ENCODE peak calls at places on chromosome 16, in five cellular contexts. T is cardiac muscle cell, V is RWPE2, Y is ascending aorta, H is heart left ventricle. N is an unnamed sample. For H3K36me3, the result is how much of the 10 kb centered on the place peaks cover.

GRCh38 chr16:51474414-51475091 is 323.5 kb upstream of the SALL1 start:
- DNase-seq in T (no peak), V (no peak), H (no peak), Y (no peak), N (no peak)

GRCh38 chr16:74296120-74296464 is 522 bp upstream of the PSMD7 start:
- DNase-seq in Y (no peak), V (no peak), T (no peak), H (no peak), N (no peak)

GRCh38 chr16:50584033-50584722 is 36.0 kb downstream of the NKD1 start:
- DNase-seq in Y (no peak), T (no peak), V (no peak), H (no peak), N (no peak)

GRCh38 chr16:75789237-75789636 is 62.9 kb upstream of the CPHXL start:
- DNase-seq in T (peak), H (no peak), V (no peak), Y (no peak), N (no peak)

GRCh38 chr16:67269766-67270165 is 9.6 kb upstream of the PLEKHG4 start:
- DNase-seq in H (no peak), T (peak), V (peak), Y (no peak), N (peak)

GRCh38 chr16:77307764-77308561 is 108.8 kb downstream of the SYCE1L start:
- DNase-seq in Y (no peak), T (peak), H (no peak), V (no peak), N (no peak)

GRCh38 chr16:89489040-89489721 is 1.2 kb downstream of the ANKRD11 start:
- DNase-seq in H (peak), Y (peak), T (peak), V (peak), N (peak)

GRCh38 chr16:66899945-66900688 is 18.6 kb downstream of the CDH16 start:
- DNase-seq in V (no peak), H (peak), Y (peak), T (peak), N (peak)

GRCh38 chr16:87578531-87578930 is 23.8 kb upstream of the JPH3 start:
- DNase-seq in V (no peak), H (no peak), T (no peak), Y (no peak), N (no peak)

GRCh38 chr16:22007159-22007508 is 777 bp upstream of the MOSMO start:
- DNase-seq in T (no peak), Y (no peak), H (no peak), V (no peak), N (no peak)

GRCh38 chr16:75317101-75317522 is 65.7 kb upstream of the BCAR1 start:
- DNase-seq in Y (no peak), T (peak), V (no peak), H (peak), N (no peak)

GRCh38 chr16:50666658-50667496 is 14.2 kb downstream of the SNX20 start:
- DNase-seq in T (no peak), Y (no peak), H (no peak), V (no peak), N (no peak)

GRCh38 chr16:46746821-46747776 is 1.0 kb downstream of the MYLK3 start:
- DNase-seq in V (no peak), Y (no peak), T (no peak), H (peak), N (no peak)

GRCh38 chr16:77842468-77842867 is 54.1 kb downstream of the VAT1L start:
- DNase-seq in Y (peak), H (no peak), V (no peak), T (no peak), N (no peak)

GRCh38 chr16:66408181-66409048 is 18.7 kb upstream of the BEAN1 start:
- DNase-seq in T (peak), Y (peak), H (peak), V (no peak), N (no peak)

GRCh38 chr16:80526418-80527061 is 14.3 kb upstream of the DYNLRB2 start:
- DNase-seq in H (no peak), V (no peak), T (peak), Y (no peak), N (no peak)

GRCh38 chr16:87602821-87603683 is 744 bp downstream of the JPH3 start:
- DNase-seq in V (no peak), H (no peak), T (no peak), Y (no peak), N (no peak)

GRCh38 chr16:48452991-48453760 is 68.0 kb upstream of the SIAH1 start:
- DNase-seq in V (no peak), H (peak), T (no peak), Y (no peak), N (no peak)

DNA sequence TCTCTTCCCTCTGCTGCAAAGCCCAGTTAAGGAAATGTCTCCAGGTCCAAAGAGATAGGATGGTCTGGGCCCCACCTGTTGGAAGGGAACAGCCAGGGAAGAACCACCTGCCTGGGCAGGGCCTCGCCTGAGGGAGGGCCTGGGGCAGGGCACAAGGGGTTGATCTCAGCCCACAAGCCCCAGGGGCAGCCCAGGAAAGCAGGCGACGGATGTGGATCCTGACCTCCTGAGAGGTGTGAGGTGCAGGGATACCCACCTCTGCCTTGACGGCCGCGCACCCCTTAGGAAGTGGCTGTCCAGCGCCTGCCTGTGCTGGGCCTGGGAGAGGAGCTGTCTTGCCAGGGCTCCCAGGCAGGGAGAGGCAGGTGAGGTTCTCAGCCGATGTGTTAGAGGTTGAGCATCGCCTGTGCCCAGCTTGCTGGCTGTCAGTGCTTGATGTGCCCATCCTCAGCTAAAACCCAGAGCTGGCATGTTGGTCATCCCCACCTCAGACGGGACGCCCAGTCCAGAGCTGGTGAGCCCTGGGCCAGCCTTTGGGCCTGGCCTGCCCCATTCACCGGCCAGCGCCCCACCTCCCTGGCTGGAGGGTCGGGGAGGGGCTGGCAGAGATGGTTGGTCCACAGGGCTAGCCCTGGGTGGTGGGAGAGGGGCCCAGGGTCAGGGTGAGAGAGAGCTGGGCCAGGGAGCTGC is 434 bp downstream of the CEMP1 start:
- DNase-seq in H (no peak), V (peak), T (no peak), Y (no peak), N (no peak)
- H3K4me3 ChIP-seq in H (no peak), V (no peak), T (no peak), Y (no peak), N (no peak)

DNA sequence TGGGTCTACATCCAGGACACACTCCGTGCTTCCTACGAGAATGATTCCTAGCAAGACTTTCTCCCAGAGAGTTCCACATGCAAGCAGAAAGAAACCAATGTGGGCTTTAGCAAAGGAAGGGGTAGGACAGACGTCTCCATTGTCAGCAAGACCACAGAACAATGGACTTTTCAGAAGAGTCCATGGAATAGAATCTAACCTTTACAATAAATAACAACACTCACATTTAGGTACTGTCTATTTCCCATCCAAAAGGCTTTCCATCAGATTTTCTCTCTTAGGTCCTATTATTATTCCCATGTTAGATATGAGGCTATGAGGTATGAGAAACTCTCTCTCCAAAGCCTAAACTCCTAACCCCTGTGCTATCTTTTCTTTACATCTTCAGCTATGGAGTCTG is 360.9 kb downstream of the GRIN2A start:
- DNase-seq in T (no peak), H (no peak), V (no peak), Y (no peak), N (no peak)
- H3K36me3 ChIP-seq in T (under half), H (under half), V (under half), Y (under half), N (under half)

DNA sequence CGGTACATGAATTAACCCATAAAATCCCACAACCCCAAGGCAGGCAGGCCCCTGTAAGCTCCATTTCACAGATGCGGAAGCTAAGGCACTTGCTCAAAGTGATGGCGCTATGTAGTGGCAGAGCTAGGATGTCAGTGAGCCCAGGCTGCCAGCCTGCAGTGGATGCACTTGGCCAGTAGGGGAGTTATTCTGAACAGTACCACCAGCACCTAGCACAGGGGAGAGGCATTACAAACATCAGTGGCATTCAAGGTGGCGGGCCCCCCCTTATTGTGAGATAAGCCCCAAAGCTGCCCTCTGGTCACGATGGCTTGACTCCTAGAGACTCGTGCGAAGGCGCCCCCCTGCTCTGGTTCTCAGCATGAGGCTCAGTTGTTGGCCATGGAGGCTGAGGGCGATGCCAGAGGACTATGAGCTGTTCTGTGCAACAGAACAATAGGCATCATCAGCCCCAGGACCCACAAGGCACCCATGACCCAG is 33.8 kb downstream of the GTF3C1 start:
- DNase-seq in Y (no peak), V (no peak), T (peak), H (no peak), N (peak)
- TF ChIP-seq CTCF in Y (no peak), V (peak), T (peak), H (peak), N (no peak)

GRCh38 chr16:19119564-19119963 is 5.8 kb downstream of the ITPRIPL2 start:
- DNase-seq in T (peak), Y (no peak), V (no peak), H (no peak), N (no peak)
- H3K4me3 ChIP-seq in T (no peak), Y (peak), V (no peak), H (no peak), N (no peak)

GRCh38 chr16:57765160-57765728 is 29.7 kb downstream of the KATNB1 start:
- DNase-seq in H (no peak), V (no peak), Y (no peak), T (no peak), N (peak)

GRCh38 chr16:57762365-57763289 is 27.1 kb downstream of the KATNB1 start:
- DNase-seq in V (no peak), H (no peak), Y (no peak), T (no peak), N (peak)

GRCh38 chr16:57764006-57764340 is 28.4 kb downstream of the KATNB1 start:
- DNase-seq in H (peak), T (no peak), V (no peak), Y (no peak), N (no peak)

GRCh38 chr16:57763290-57764005 is 27.9 kb downstream of the KATNB1 start:
- DNase-seq in V (no peak), Y (no peak), H (no peak), T (no peak), N (no peak)

GRCh38 chr16:57764341-57765159 is 29.0 kb downstream of the KATNB1 start:
- DNase-seq in T (peak), H (peak), V (peak), Y (no peak), N (peak)
- H3K36me3 ChIP-seq in T (under half), H (under half), V (half or more), Y (half or more), N (under half)

GRCh38 chr16:6149031-6149430 is 1051.4 kb upstream of the EEF2KMT start:
- DNase-seq in H (no peak), T (no peak), V (no peak), Y (no peak), N (no peak)

GRCh38 chr16:6148361-6148760 is 1050.8 kb upstream of the EEF2KMT start:
- DNase-seq in T (no peak), H (no peak), Y (no peak), V (no peak), N (no peak)

GRCh38 chr16:6157806-6158205 is 1060.2 kb upstream of the EEF2KMT start:
- DNase-seq in T (no peak), V (no peak), H (no peak), Y (no peak), N (no peak)

GRCh38 chr16:6153901-6154300 is 1056.3 kb upstream of the EEF2KMT start:
- DNase-seq in Y (no peak), V (no peak), T (no peak), H (no peak), N (no peak)
- TF ChIP-seq CTCF in Y (no peak), V (no peak), T (no peak), H (no peak), N (no peak)

DNA sequence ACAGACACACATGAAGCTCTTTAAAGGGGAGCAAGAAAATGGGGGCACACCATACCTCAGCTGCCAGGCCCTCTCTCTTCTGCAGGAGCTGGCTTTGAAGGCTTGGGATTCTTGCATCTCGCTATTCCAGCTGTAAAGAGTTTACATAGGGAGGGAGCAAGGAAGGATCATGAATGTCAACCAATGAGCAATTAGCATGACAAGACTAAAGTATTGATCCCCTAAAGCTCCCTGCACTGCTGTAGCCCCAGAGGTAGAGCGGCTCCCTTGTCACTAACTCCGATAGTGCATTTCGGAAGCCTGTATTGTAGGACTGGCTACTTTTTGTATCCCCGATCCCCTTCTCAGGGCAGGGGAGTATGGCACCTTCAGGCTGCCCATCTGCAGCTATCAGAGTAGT is 113.4 kb upstream of the PMFBP1 start:
- DNase-seq in H (no peak), Y (no peak), V (no peak), T (no peak), N (no peak)
- H3K4me3 ChIP-seq in H (no peak), Y (no peak), V (no peak), T (no peak), N (no peak)

DNA sequence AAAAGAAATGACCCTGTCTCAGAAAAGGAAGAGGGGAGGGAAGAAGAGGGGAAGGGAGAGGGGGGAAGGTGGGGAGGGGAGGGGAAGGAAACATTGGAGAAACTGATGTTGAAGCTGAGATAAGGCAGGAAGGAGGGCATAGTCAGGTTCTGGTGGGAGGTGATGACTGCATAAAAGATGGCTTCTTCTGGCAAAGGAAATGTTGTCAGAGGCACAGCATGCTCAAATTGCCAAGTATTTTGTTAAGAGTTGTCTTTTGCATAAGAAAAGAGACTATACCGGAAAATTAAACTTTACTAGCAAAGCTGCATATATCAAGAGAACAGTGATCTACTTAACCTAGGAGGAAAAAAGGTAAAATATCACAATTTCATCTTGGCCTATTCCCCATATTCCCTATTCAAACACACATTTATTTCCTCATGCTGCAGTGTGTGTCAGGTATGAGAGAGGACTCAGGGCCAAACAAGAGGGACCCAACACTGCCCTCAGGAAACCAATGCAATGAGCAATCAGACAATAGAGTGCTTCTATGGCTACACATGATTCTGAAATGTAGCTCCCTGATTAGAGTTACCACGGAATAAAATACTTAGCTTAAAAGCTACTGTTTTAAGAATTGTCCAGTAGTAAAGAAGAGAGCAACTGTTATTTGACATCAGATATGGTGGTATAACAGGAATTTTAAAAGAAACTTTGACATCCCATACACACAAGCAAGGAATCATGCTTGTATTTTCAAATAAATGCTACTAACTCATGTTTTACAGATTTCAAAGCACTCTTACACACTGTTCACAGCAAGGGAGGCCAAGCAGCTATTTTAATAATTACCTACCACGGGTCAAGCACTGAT is 80.9 kb downstream of the PARN start:
- DNase-seq in V (no peak), T (no peak), H (no peak), Y (no peak), N (no peak)
- H3K36me3 ChIP-seq in V (under half), T (under half), H (under half), Y (under half), N (under half)

GRCh38 chr16:8644513-8645140 is 23.1 kb downstream of the METTL22 start:
- DNase-seq in V (no peak), H (no peak), T (no peak), Y (no peak), N (no peak)
- TF ChIP-seq CTCF in V (no peak), H (no peak), T (no peak), Y (no peak), N (no peak)